ENCODE peak calls at places on chromosomes 11 and 22, in seven cellular contexts. C is HFF-Myc, Q is BE2C, K is A549, E is adrenal gland, G is brain microvascular endothelial cell, A is fibroblast of lung. N is an unnamed sample.

GRCh38 chr11:11860103-11860979 is 18.6 kb downstream of the USP47 start:
- DNase-seq in C (no peak), Q (no peak), E (no peak), A (no peak), G (no peak), K (no peak), N (peak)

GRCh38 chr11:35619754-35620640 is 1.7 kb downstream of the FJX1 start:
- DNase-seq in A (peak), Q (peak), G (peak), E (peak), C (no peak), K (peak), N (no peak)

GRCh38 chr11:33741806-33742205 is 5.6 kb upstream of the CD59 start:
- DNase-seq in K (no peak), G (no peak), E (no peak), C (no peak), Q (no peak), A (no peak), N (no peak)

GRCh38 chr11:35963911-35964310 is 20.0 kb downstream of the LDLRAD3 start:
- DNase-seq in E (no peak), Q (no peak), K (no peak), A (no peak), C (no peak), G (peak), N (peak)

GRCh38 chr11:831951-832528 is 712 bp upstream of the CD151 start:
- DNase-seq in G (no peak), C (no peak), A (no peak), Q (no peak), K (no peak), E (peak), N (no peak)

GRCh38 chr22:37172266-37173245 is 15.5 kb downstream of the C1QTNF6 start:
- DNase-seq in Q (no peak), C (no peak), A (no peak), K (no peak), G (no peak), E (no peak), N (no peak)

GRCh38 chr22:50699001-50699753 is 26.6 kb downstream of the SHANK3 start:
- DNase-seq in Q (peak), E (no peak), G (no peak), A (no peak), K (no peak), C (no peak), N (no peak)

GRCh38 chr11:69251639-69252493 is 42.1 kb upstream of the MYEOV start:
- DNase-seq in C (no peak), K (no peak), Q (no peak), G (no peak), E (no peak), A (no peak), N (no peak)

GRCh38 chr22:37661160-37661924 is 2.8 kb downstream of the PDXP start:
- DNase-seq in Q (peak), C (no peak), E (peak), G (peak), A (peak), K (no peak), N (peak)

GRCh38 chr11:17864478-17864941 is 129.9 kb downstream of the KCNC1 start:
- DNase-seq in K (peak), Q (no peak), A (no peak), C (no peak), E (no peak), G (no peak), N (no peak)
- TF ChIP-seq CTCF in K (peak), Q (peak), A (peak), C (peak), E (no peak), G (peak), N (peak)

DNA sequence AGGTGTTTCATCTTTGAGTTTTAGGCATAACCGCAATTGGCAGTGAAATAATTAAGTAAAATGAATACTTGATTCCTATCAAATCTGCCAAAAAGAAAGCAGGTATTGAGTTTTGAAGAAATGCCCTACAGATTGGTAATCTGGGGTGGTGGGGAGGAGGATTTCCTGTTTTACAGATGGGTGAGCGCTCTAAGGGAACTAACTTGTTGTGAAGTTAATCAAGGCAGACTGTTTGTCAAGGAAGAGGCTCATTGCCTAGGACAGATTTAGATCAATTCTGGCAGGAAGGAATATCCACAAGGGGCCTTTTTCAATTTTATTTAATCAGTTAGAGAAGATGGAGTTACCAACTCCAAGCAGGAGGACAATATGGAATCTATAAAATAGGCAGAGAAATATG is 271.5 kb upstream of the CCDC90B start:
- DNase-seq in K (no peak), C (no peak), A (no peak), G (no peak), Q (no peak), E (no peak), N (no peak)
- H3K4me3 ChIP-seq in K (no peak), C (no peak), A (no peak), G (no peak), Q (no peak), E (no peak), N (no peak)

DNA sequence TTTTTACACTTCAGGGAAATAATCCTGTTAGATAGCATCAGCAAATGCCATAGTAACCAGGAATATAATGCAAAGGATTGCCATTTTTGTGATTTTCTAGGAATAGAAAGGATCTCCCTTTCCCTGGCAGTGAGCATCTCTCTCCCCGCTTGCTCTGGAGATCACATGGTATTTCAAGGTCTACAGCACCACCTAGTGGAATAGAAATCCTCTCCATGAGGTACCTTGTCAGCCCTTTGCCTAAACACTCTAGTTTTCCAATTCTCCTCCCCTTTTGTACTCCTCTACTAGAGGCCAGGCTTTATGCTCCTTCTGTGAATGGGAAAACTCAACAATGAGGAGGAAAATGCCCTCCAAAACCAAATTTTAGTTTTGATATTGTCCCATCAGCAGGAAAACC is 78.4 kb downstream of the XRRA1 start:
- DNase-seq in C (no peak), A (peak), K (peak), Q (peak), E (no peak), G (peak), N (peak)
- TF ChIP-seq CTCF in C (peak), A (peak), K (peak), Q (peak), E (no peak), G (peak), N (peak)

DNA sequence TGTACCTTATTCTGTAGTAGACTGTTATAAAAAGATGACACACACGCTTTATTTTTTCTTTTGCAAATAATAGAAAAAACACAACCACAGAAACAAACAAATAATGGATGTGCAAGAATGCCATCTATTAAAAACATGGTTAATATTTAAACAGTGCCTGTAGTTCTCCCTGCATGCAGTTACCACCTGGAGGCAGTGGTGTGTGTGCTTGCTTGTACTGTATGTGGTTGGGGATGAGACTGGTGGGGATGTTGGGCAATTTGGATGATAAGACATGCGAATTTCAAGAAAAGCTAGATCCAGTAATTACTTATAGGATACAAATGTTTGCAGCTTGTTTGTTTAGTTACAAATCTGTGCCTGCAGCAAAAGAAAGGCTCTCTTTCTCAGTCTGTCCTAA is 3.6 kb downstream of the C11orf87 start:
- DNase-seq in Q (no peak), E (no peak), A (no peak), C (no peak), K (peak), G (no peak), N (no peak)
- H3K4me3 ChIP-seq in Q (no peak), E (no peak), A (no peak), C (no peak), K (no peak), G (no peak), N (no peak)

GRCh38 chr11:128745296-128746183 is 51.7 kb downstream of the FLI1 start:
- DNase-seq in Q (no peak), C (peak), K (no peak), A (peak), E (no peak), G (no peak), N (peak)
- TF ChIP-seq CTCF in Q (no peak), C (no peak), K (no peak), A (no peak), E (no peak), G (no peak), N (no peak)

GRCh38 chr11:2809854-2810253 is 75.7 kb downstream of the CDKN1C start:
- DNase-seq in E (no peak), G (no peak), A (no peak), Q (no peak), K (no peak), C (no peak), N (no peak)

GRCh38 chr11:2806351-2807058 is 79.1 kb downstream of the CDKN1C start:
- DNase-seq in C (no peak), E (peak), G (no peak), K (no peak), A (no peak), Q (peak), N (no peak)

GRCh38 chr11:2807276-2807681 is 78.3 kb downstream of the CDKN1C start:
- DNase-seq in C (no peak), E (peak), Q (peak), K (no peak), G (no peak), A (peak), N (no peak)

GRCh38 chr11:2808850-2809847 is 76.4 kb downstream of the CDKN1C start:
- DNase-seq in G (no peak), A (no peak), E (no peak), C (no peak), K (no peak), Q (no peak), N (peak)

DNA sequence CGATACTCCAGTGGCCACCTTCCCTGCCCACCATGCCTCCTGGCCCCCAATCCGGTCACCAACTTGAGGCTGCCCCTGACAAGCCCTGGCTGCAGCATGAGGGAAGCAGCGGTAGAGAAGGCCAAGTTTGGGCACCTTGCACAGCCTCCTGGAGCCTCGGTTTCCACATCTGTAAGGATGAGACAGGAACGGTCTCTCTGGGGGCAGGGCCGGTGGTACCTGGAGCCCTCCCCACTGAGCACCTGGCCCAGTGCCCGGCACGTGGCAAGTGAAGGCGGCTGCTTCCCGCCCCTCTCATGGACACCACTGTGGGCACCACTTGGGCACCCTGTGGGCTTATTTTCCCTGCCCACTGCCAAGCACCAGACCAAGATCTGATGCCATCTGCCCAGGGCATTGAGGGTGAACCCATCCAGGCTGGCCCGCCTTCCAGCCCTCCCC is 77.8 kb downstream of the CDKN1C start:
- DNase-seq in G (no peak), E (peak), K (no peak), A (no peak), Q (peak), C (no peak), N (no peak)
- H3K4me3 ChIP-seq in G (no peak), E (no peak), K (no peak), A (no peak), Q (no peak), C (no peak), N (no peak)

GRCh38 chr22:24535348-24535747 is 19.6 kb downstream of the GUCD1 start:
- DNase-seq in Q (no peak), K (no peak), E (no peak), A (no peak), G (no peak), C (no peak), N (no peak)
- TF ChIP-seq CTCF in Q (no peak), K (no peak), E (no peak), A (no peak), G (no peak), C (no peak), N (no peak)

N was measured in fibroblast of mammary gland.